ENCODE peak calls at places on chromosomes 11 and 22, in nine cellular contexts. One of them, this sample, is unnamed.
A peak's percentile ranks its signal among the peaks of the same experiment; 100 is the strongest.

GRCh38 chr22:49042066-49042465 is 785.6 kb downstream of the BRD1 start:
- DNase-seq in GM20000: no peak
- DNase-seq in GM10248: no peak
- DNase-seq in natural killer cell: no peak
- DNase-seq in OCI-LY7: no peak
- DNase-seq in right atrium auricular region: no peak
- DNase-seq in heart left ventricle: no peak
- DNase-seq in heart right ventricle: no peak
- DNase-seq in NB4: no peak
- DNase-seq in this sample: no peak

GRCh38 chr22:37604875-37605274 is 3.8 kb upstream of the GGA1 start:
- DNase-seq in GM20000: no peak
- DNase-seq in GM10248: no peak
- DNase-seq in natural killer cell: no peak
- DNase-seq in OCI-LY7: peak; percentile 41
- DNase-seq in right atrium auricular region: no peak
- DNase-seq in heart left ventricle: no peak
- DNase-seq in heart right ventricle: no peak
- DNase-seq in NB4: no peak
- DNase-seq in this sample: peak; percentile 78

GRCh38 chr22:21013742-21014201 is 1.2 kb upstream of the P2RX6 start:
- DNase-seq in GM20000: no peak
- DNase-seq in GM10248: no peak
- DNase-seq in natural killer cell: no peak
- DNase-seq in OCI-LY7: no peak
- DNase-seq in right atrium auricular region: no peak
- DNase-seq in heart left ventricle: no peak
- DNase-seq in heart right ventricle: no peak
- DNase-seq in NB4: no peak
- DNase-seq in this sample: no peak

GRCh38 chr11:35525501-35526175 is at the start of gene PAMR1:
- DNase-seq in GM20000: peak; percentile 21
- DNase-seq in GM10248: peak; percentile 42
- DNase-seq in natural killer cell: no peak
- DNase-seq in OCI-LY7: no peak
- DNase-seq in right atrium auricular region: peak; percentile 76
- DNase-seq in heart left ventricle: peak; percentile 59
- DNase-seq in heart right ventricle: peak; percentile 34
- DNase-seq in NB4: no peak
- DNase-seq in this sample: no peak

GRCh38 chr11:62420882-62421281 is 2.0 kb downstream of the SCGB1A1 start:
- DNase-seq in GM20000: no peak
- DNase-seq in GM10248: no peak
- DNase-seq in natural killer cell: no peak
- DNase-seq in OCI-LY7: no peak
- DNase-seq in right atrium auricular region: no peak
- DNase-seq in heart left ventricle: no peak
- DNase-seq in heart right ventricle: no peak
- DNase-seq in NB4: no peak
- DNase-seq in this sample: no peak

GRCh38 chr11:63769044-63769718 is 606 bp upstream of the ZFTA start:
- DNase-seq in GM20000: peak; percentile 85
- DNase-seq in GM10248: peak; percentile 69
- DNase-seq in natural killer cell: no peak
- DNase-seq in OCI-LY7: peak; percentile 55
- DNase-seq in right atrium auricular region: peak; percentile 61
- DNase-seq in heart left ventricle: peak; percentile 42
- DNase-seq in heart right ventricle: peak; percentile 24
- DNase-seq in NB4: peak; percentile 60
- DNase-seq in this sample: peak; percentile 14

GRCh38 chr11:97610000-97610399 is 1220.2 kb downstream of the JRKL start:
- DNase-seq in GM20000: no peak
- DNase-seq in GM10248: no peak
- DNase-seq in natural killer cell: no peak
- DNase-seq in OCI-LY7: no peak
- DNase-seq in right atrium auricular region: no peak
- DNase-seq in heart left ventricle: no peak
- DNase-seq in heart right ventricle: no peak
- DNase-seq in NB4: peak; percentile 34
- DNase-seq in this sample: no peak

GRCh38 chr11:73114835-73115220 is 27.3 kb downstream of the FCHSD2 start:
- DNase-seq in GM20000: no peak
- DNase-seq in GM10248: no peak
- DNase-seq in natural killer cell: no peak
- DNase-seq in OCI-LY7: no peak
- DNase-seq in right atrium auricular region: no peak
- DNase-seq in heart left ventricle: no peak
- DNase-seq in heart right ventricle: no peak
- DNase-seq in NB4: no peak
- DNase-seq in this sample: no peak

GRCh38 chr11:122656073-122656630 is 630 bp downstream of the UBASH3B start:
- DNase-seq in GM20000: peak; percentile 68
- DNase-seq in GM10248: peak; percentile 60
- DNase-seq in natural killer cell: peak; percentile 38
- DNase-seq in OCI-LY7: peak; percentile 61
- DNase-seq in right atrium auricular region: no peak
- DNase-seq in heart left ventricle: peak; percentile 47
- DNase-seq in heart right ventricle: peak; percentile 36
- DNase-seq in NB4: peak; percentile 76
- DNase-seq in this sample: peak; percentile 21

GRCh38 chr11:34331736-34332135 is 26.1 kb downstream of the ABTB2 start:
- DNase-seq in GM20000: no peak
- DNase-seq in GM10248: no peak
- DNase-seq in natural killer cell: no peak
- DNase-seq in OCI-LY7: no peak
- DNase-seq in right atrium auricular region: no peak
- DNase-seq in heart left ventricle: no peak
- DNase-seq in heart right ventricle: no peak
- DNase-seq in NB4: no peak
- DNase-seq in this sample: no peak

GRCh38 chr11:117638913-117639543 is 158.0 kb downstream of the DSCAML1 start:
- DNase-seq in GM20000: no peak
- DNase-seq in GM10248: no peak
- DNase-seq in natural killer cell: no peak
- DNase-seq in OCI-LY7: no peak
- DNase-seq in right atrium auricular region: no peak
- DNase-seq in heart left ventricle: no peak
- DNase-seq in heart right ventricle: no peak
- DNase-seq in NB4: no peak
- DNase-seq in this sample: no peak

GRCh38 chr11:33775064-33775807 is 916 bp upstream of the FBXO3 start:
- DNase-seq in GM20000: peak; percentile 16
- DNase-seq in GM10248: no peak
- DNase-seq in natural killer cell: no peak
- DNase-seq in OCI-LY7: no peak
- DNase-seq in right atrium auricular region: no peak
- DNase-seq in heart left ventricle: no peak
- DNase-seq in heart right ventricle: no peak
- DNase-seq in NB4: no peak
- DNase-seq in this sample: no peak

GRCh38 chr11:6566704-6567370 is 36.6 kb downstream of the RRP8 start:
- DNase-seq in GM20000: no peak
- DNase-seq in GM10248: no peak
- DNase-seq in natural killer cell: no peak
- DNase-seq in OCI-LY7: no peak
- DNase-seq in right atrium auricular region: no peak
- DNase-seq in heart left ventricle: no peak
- DNase-seq in heart right ventricle: no peak
- DNase-seq in NB4: no peak
- DNase-seq in this sample: no peak

GRCh38 chr11:17498475-17498874 is 21.8 kb upstream of the ABCC8 start:
- DNase-seq in GM20000: no peak
- DNase-seq in GM10248: no peak
- DNase-seq in natural killer cell: no peak
- DNase-seq in OCI-LY7: no peak
- DNase-seq in right atrium auricular region: no peak
- DNase-seq in heart left ventricle: no peak
- DNase-seq in heart right ventricle: no peak
- DNase-seq in NB4: peak; percentile 6
- DNase-seq in this sample: no peak
- TF ChIP-seq CTCF in GM20000: no peak
- TF ChIP-seq CTCF in GM10248: peak; percentile 19
- TF ChIP-seq CTCF in natural killer cell: no peak
- TF ChIP-seq CTCF in OCI-LY7: no peak
- TF ChIP-seq CTCF in right atrium auricular region: no peak
- TF ChIP-seq CTCF in heart left ventricle: no peak
- TF ChIP-seq CTCF in heart right ventricle: no peak
- TF ChIP-seq CTCF in NB4: no peak
- TF ChIP-seq CTCF in this sample: no peak

DNA sequence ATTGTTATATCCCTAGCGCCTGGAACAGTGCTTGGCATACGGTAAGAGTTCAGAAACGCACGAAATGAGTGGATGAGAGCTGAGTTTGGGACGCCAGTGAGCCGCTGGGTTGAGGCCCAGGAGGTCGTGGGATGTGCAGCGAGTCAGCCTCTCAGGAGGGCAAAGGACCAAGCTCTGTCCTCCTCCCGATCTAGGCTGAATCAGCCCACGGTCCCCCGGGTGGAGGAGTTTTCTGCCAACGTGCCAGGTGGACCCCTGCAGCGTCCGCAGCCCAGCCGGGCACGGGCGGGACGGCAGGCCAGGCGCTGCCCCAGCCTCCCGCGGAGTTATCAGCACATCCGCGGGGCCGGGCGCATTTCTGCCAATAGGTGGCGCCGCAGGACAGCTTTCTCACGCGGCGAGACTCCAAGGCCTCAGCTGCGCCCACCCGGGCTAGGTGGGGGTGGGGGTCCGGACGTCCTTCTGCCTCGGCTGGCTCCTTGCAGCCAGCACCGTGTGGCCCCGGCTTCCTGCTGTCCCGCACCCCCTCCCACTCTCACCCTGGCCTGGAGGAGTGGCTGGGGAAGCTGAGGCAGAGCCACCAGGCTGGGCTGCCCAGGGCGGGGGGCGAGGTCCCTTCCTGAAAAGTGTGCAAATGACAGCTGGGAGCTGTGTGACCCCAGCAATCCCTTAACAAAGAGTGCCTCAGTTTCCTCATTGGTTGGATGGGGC is 2.2 kb upstream of the RPS19BP1 start:
- DNase-seq in GM20000: peak; percentile 77
- DNase-seq in GM10248: peak; percentile 82
- DNase-seq in natural killer cell: peak; percentile 80
- DNase-seq in OCI-LY7: peak; percentile 78
- DNase-seq in right atrium auricular region: peak; percentile 84
- DNase-seq in heart left ventricle: peak; percentile 76
- DNase-seq in heart right ventricle: peak; percentile 81
- DNase-seq in NB4: peak; percentile 72
- DNase-seq in this sample: peak; percentile 70
- TF ChIP-seq CTCF in GM20000: peak; percentile 91
- TF ChIP-seq CTCF in GM10248: peak; percentile 92
- TF ChIP-seq CTCF in natural killer cell: peak; percentile 97
- TF ChIP-seq CTCF in OCI-LY7: peak; percentile 92
- TF ChIP-seq CTCF in right atrium auricular region: peak; percentile 96
- TF ChIP-seq CTCF in heart left ventricle: peak; percentile 95
- TF ChIP-seq CTCF in heart right ventricle: peak; percentile 91
- TF ChIP-seq CTCF in NB4: peak; percentile 58
- TF ChIP-seq CTCF in this sample: peak; percentile 91

DNA sequence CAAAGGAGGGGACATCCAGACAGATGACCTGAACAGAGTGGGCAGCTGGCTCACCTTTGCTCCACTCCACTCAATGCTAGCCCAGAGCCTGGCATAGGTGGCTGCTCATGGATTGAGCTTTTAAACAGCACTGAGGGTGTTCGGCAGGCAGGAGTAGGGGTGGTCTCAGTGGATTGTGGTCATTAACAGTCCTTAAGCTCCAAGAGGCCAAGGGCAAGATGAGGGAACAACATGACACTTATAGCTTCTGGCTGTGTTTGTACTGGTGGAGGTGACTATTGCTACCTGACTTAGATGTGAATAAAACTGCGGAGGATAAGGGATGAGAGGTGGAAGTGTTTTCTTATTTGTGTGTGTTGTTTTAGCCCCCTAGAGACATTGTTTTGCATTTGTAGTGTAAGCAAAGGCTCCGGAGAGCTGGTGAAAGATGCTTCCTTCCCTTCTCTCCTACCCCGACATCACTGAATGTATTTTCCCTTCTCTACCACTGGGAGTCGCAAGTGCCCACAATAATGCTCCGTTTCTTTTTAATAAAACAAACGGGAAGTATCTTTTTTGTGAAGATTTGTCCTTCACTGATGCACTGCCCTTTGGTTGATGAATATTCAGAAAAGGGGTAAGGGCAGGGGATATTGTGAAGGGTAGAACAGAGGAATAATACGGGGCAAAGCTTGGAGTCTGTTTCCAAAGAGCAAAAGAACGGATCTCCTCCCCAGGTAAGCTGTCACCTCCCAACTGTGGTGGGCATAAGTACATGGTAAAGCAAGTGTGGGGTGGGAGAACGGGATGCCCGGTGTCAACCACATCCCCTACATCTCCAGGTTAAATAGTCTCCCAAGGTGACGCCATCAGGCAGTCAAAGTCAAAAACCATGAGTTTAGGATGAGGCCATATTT is 27.5 kb upstream of the MTNR1B start:
- DNase-seq in GM20000: peak; percentile 63
- DNase-seq in GM10248: peak; percentile 56
- DNase-seq in natural killer cell: no peak
- DNase-seq in OCI-LY7: peak; percentile 33
- DNase-seq in right atrium auricular region: no peak
- DNase-seq in heart left ventricle: no peak
- DNase-seq in heart right ventricle: no peak
- DNase-seq in NB4: peak; percentile 56
- DNase-seq in this sample: no peak
- TF ChIP-seq CTCF in GM20000: peak; percentile 59
- TF ChIP-seq CTCF in GM10248: peak; percentile 57
- TF ChIP-seq CTCF in natural killer cell: no peak
- TF ChIP-seq CTCF in OCI-LY7: peak; percentile 83
- TF ChIP-seq CTCF in right atrium auricular region: peak; percentile 65
- TF ChIP-seq CTCF in heart left ventricle: peak; percentile 30
- TF ChIP-seq CTCF in heart right ventricle: no peak
- TF ChIP-seq CTCF in NB4: peak; percentile 73
- TF ChIP-seq CTCF in this sample: peak; percentile 30

DNA sequence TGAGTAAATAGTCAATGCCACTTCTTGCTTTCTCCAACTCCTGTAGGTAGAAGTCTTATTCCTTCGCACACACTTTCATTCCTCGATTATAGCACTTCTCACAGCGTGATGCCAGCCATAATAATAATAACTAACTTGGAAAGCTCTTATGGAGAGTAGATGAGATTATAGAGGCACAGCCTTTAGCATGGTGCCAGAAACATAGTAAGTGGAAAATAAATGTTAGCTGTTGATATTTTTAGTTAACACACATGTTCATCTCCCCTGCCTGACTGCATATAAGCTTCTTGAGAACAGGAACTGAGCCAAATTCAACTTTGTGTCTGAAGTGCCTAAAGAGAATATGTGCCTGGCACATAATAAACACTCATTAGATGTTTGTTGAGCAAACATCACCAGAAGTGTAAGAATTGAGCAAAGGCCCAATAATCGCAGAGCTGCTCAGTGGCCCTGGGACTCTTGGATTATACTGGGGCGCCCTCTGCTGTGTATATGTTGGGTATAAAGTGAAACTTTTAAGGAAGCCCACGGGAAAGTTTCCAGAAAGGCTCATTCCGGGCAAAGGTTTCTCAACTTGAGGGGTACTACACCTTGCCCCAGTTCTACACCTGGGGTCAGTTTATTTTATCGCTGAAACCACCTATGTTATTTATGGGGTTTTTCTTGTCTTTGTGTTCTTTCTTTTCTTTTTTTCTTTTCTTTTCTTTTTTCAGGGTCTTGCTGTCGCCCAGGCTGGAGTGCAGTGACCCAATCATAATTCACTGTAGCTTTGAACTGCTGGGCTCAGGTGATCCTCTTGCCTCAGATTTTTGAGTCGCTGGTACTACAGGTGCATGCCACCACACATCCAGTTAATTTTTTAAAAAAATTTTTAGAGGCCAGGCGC is 22.3 kb downstream of the SLN start:
- DNase-seq in GM20000: peak; percentile 54
- DNase-seq in GM10248: peak; percentile 55
- DNase-seq in natural killer cell: no peak
- DNase-seq in OCI-LY7: peak; percentile 61
- DNase-seq in right atrium auricular region: peak; percentile 79
- DNase-seq in heart left ventricle: peak; percentile 54
- DNase-seq in heart right ventricle: peak; percentile 65
- DNase-seq in NB4: peak; percentile 69
- DNase-seq in this sample: peak; percentile 45
- TF ChIP-seq CTCF in GM20000: peak; percentile 14
- TF ChIP-seq CTCF in GM10248: peak; percentile 51
- TF ChIP-seq CTCF in natural killer cell: no peak
- TF ChIP-seq CTCF in OCI-LY7: peak; percentile 85
- TF ChIP-seq CTCF in right atrium auricular region: peak; percentile 79
- TF ChIP-seq CTCF in heart left ventricle: peak; percentile 55
- TF ChIP-seq CTCF in heart right ventricle: peak; percentile 35
- TF ChIP-seq CTCF in NB4: peak; percentile 46
- TF ChIP-seq CTCF in this sample: peak; percentile 47